ENCODE peak calls at places on chromosomes 6 and 20, in four cellular contexts. One of them, this sample, is unnamed.

GRCh38 chr6:158488065-158488464 is 71.8 kb upstream of the TMEM181 start:
- DNase-seq in H1: no peak
- DNase-seq in K562: no peak
- DNase-seq in HepG2: no peak
- DNase-seq in this sample: peak; percentile 63

GRCh38 chr20:17885544-17885943 is 83.0 kb downstream of the SNX5 start:
- DNase-seq in H1: no peak
- DNase-seq in K562: no peak
- DNase-seq in HepG2: no peak
- DNase-seq in this sample: no peak

GRCh38 chr6:107154131-107154906 is 39.0 kb upstream of the BEND3 start:
- DNase-seq in H1: no peak
- DNase-seq in K562: peak; percentile 17
- DNase-seq in HepG2: peak; percentile 33
- DNase-seq in this sample: no peak

GRCh38 chr20:30284533-30284932 is 972.9 kb upstream of the DEFB115 start:
- DNase-seq in H1: no peak
- DNase-seq in K562: no peak
- DNase-seq in HepG2: no peak
- DNase-seq in this sample: no peak

GRCh38 chr6:39933669-39934059 is 598 bp downstream of the MOCS1 start:
- DNase-seq in H1: no peak
- DNase-seq in K562: no peak
- DNase-seq in HepG2: peak; percentile 9
- DNase-seq in this sample: no peak

GRCh38 chr6:36851149-36851614 is 11.9 kb upstream of the CPNE5 start:
- DNase-seq in H1: peak; percentile 71
- DNase-seq in K562: peak; percentile 62
- DNase-seq in HepG2: peak; percentile 69
- DNase-seq in this sample: peak; percentile 37

GRCh38 chr6:150056916-150057315 is 12.0 kb downstream of the ULBP3 start:
- DNase-seq in H1: no peak
- DNase-seq in K562: no peak
- DNase-seq in HepG2: no peak
- DNase-seq in this sample: no peak

GRCh38 chr20:52180167-52180840 is 11.3 kb downstream of the ZFP64 start:
- DNase-seq in H1: no peak
- DNase-seq in K562: no peak
- DNase-seq in HepG2: no peak
- DNase-seq in this sample: no peak

GRCh38 chr20:32792316-32792715 is 27.4 kb upstream of the MAPRE1 start:
- DNase-seq in H1: no peak
- DNase-seq in K562: peak; percentile 35
- DNase-seq in HepG2: peak; percentile 75
- DNase-seq in this sample: no peak

GRCh38 chr20:62536731-62537401 is 61.1 kb upstream of the GATA5 start:
- DNase-seq in H1: no peak
- DNase-seq in K562: no peak
- DNase-seq in HepG2: no peak
- DNase-seq in this sample: no peak

GRCh38 chr6:80165143-80165542 is 58.7 kb downstream of the BCKDHB start:
- DNase-seq in H1: no peak
- DNase-seq in K562: no peak
- DNase-seq in HepG2: no peak
- DNase-seq in this sample: no peak

GRCh38 chr6:109304284-109305015 is 77.8 kb downstream of the CD164 start:
- DNase-seq in H1: no peak
- DNase-seq in K562: peak; percentile 81
- DNase-seq in HepG2: no peak
- DNase-seq in this sample: no peak

GRCh38 chr6:159110748-159111147 is 58.5 kb upstream of the FNDC1 start:
- DNase-seq in H1: no peak
- DNase-seq in K562: no peak
- DNase-seq in HepG2: no peak
- DNase-seq in this sample: no peak

GRCh38 chr6:30842754-30843610 is 41.3 kb upstream of the DDR1 start:
- DNase-seq in H1: no peak
- DNase-seq in K562: no peak
- DNase-seq in HepG2: no peak
- DNase-seq in this sample: no peak

GRCh38 chr6:52509281-52510212 is 67.3 kb downstream of the TRAM2 start:
- DNase-seq in H1: no peak
- DNase-seq in K562: no peak
- DNase-seq in HepG2: no peak
- DNase-seq in this sample: no peak

GRCh38 chr20:19602660-19603389 is 155.2 kb upstream of the RIN2 start:
- DNase-seq in H1: no peak
- DNase-seq in K562: no peak
- DNase-seq in HepG2: no peak
- DNase-seq in this sample: no peak

GRCh38 chr6:19999319-20000191 is 162.4 kb downstream of the ID4 start:
- DNase-seq in H1: no peak
- DNase-seq in K562: peak; percentile 78
- DNase-seq in HepG2: no peak
- DNase-seq in this sample: peak; percentile 36

GRCh38 chr6:21305827-21306469 is 287.6 kb upstream of the SOX4 start:
- DNase-seq in H1: no peak
- DNase-seq in K562: no peak
- DNase-seq in HepG2: peak; percentile 70
- DNase-seq in this sample: no peak

GRCh38 chr20:47708140-47708807 is 77.0 kb downstream of the SULF2 start:
- DNase-seq in H1: no peak
- DNase-seq in K562: no peak
- DNase-seq in HepG2: no peak
- DNase-seq in this sample: no peak

DNA sequence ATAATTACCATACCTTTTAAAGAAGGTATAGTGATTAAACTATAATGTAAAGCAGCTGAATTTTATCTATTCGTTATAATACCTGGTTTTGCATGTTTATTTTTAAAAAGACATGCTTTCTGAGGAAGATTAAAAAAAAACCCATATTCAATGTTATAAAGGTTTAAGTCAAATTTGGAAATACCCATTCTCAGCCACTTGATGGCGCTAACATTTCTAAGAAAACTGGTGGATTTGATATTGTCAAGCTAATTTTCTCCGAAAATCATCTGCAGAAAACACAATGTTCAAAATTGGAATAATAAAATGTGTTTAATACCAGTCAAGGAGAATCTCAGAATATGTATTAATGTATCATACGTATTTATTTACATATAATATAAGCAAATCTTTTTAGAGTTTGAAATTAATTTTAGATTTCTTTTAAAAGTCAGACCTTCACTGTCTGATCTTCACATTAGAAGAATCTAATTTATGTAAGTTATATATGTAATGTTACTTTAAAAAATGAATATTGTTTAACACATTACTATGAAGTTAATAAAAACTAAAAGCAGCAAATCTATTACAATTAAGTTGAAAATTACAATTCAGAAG is 35.0 kb downstream of the SHPRH start:
- DNase-seq in H1: no peak
- DNase-seq in K562: peak; percentile 26
- DNase-seq in HepG2: peak; percentile 49
- DNase-seq in this sample: peak; percentile 7
- TF ChIP-seq FOSL1 in H1: no peak
- TF ChIP-seq FOSL1 in K562: no peak
- TF ChIP-seq FOSL1 in HepG2: no peak
- TF ChIP-seq FOSL1 in this sample: no peak

DNA sequence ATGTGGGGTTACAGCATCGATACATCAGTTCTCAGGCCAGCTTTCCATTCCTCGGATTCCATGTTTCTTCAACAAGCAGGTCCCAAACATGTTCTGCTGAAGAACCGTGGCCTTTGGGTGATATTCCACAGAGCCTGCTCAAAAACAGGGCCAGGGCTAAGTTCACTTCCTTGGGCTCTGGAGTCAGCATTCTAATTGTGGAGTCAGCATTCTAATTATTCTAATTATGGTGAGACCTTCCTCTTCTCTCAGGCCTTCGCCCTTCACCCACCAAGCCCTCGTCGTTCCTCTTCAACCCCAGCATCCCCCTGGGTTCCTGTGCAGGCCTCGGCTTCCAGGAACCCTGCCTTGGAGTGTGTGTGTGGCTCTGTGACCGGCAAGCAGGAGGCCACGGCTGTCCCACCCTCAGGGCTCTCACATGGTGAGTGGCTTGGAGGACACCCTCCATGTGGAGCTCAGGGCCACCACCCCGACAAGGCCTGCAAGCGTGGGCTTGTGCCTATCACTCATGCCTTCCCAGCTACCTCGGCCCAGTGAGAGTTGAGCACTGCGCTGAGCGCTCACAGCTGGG is 76.8 kb downstream of the DACT2 start:
- DNase-seq in H1: no peak
- DNase-seq in K562: no peak
- DNase-seq in HepG2: no peak
- DNase-seq in this sample: no peak
- H3K9me3 ChIP-seq in H1: no peaks in the 10 kb centered on the region
- H3K9me3 ChIP-seq in K562: no peaks in the 10 kb centered on the region
- H3K9me3 ChIP-seq in HepG2: no peaks in the 10 kb centered on the region
- H3K9me3 ChIP-seq in this sample: no peaks in the 10 kb centered on the region

DNA sequence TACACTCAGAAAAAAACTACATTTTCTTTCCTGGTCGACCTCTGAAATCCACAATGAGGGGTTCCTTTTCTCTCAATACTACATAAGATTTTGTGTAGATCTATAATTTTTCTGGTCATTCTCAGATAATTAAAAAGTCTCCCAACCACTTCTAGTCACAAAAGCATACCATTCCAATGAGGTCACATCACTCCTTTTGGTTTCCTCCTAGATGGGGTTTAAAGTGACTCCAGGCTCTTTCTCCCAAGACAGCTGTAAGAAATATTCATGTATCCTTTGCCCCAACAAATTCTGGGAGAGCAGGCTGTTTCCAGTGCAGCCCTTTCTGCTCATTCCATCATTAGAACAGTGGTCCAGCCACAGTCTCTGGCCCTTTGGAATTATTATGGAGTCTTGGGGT is 43.1 kb upstream of the BEND6 start:
- DNase-seq in H1: no peak
- DNase-seq in K562: no peak
- DNase-seq in HepG2: no peak
- DNase-seq in this sample: peak; percentile 50
- TF ChIP-seq CTCF in H1: no peak
- TF ChIP-seq CTCF in K562: no peak
- TF ChIP-seq CTCF in HepG2: no peak
- TF ChIP-seq CTCF in this sample: no peak

DNA sequence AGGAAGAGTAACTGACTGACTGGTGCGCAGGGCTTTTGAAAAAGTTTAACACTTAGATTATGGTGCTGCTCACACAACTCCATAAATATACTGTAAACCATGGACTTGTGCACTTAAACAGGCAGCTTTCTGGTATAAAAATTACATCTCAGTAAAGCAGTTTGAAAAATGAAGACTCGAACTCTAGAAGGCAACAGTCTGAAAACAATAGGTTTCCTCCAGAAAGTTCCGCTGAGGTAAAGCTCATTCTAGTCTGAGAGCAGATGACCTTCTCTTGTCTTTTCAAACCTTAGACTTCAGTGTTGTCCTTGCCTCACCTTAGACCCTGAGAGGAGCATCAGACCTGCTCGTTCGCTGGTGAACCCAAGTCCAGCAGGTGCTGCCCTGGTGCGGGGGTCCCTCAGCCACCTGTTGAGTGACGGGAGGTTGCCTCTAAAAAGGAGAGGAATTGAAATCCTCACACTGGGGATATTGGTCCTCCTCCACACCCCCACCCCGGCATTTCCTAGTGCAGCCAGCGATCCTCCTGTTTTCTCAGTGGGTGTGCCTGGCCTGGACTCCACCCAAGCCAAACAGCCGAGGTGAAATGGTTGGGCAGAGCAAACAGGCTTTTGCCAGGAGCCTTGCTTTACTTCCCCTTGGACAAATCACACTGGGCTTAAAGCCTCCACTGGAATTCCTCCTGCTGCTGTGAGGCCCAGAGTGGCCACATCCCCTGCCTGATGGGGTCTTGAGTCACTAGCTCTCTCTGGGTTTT is 14.7 kb upstream of the PYGB start:
- DNase-seq in H1: no peak
- DNase-seq in K562: no peak
- DNase-seq in HepG2: peak; percentile 88
- DNase-seq in this sample: no peak
- TF ChIP-seq FOSL1 in H1: no peak
- TF ChIP-seq FOSL1 in K562: no peak
- TF ChIP-seq FOSL1 in HepG2: no peak
- TF ChIP-seq FOSL1 in this sample: no peak